ENCODE peak calls at places on chromosomes 5 and 9, in six cellular contexts. A is left lung, N is WERI-Rb-1, S is BE2C, J is PC-3, Q is heart right ventricle. W is an unnamed sample. For H3K9me3, the result is how much of the 10 kb centered on the place peaks cover.

GRCh38 chr9:130549093-130549735 is 30.2 kb upstream of the FUBP3 start:
- DNase-seq in A (no peak), N (no peak), S (no peak), J (peak), Q (no peak), W (peak)

GRCh38 chr9:31168161-31168560 is 1216.3 kb upstream of the ACO1 start:
- DNase-seq in A (no peak), N (no peak), S (no peak), J (no peak), Q (no peak), W (no peak)

GRCh38 chr5:143304836-143305475 is 98.5 kb downstream of the NR3C1 start:
- DNase-seq in A (no peak), N (no peak), S (no peak), J (no peak), Q (no peak), W (no peak)

GRCh38 chr5:135355182-135355581 is 43.8 kb downstream of the MACROH2A1 start:
- DNase-seq in A (no peak), N (no peak), S (no peak), J (no peak), Q (no peak), W (no peak)

GRCh38 chr9:116566677-116567488 is 120.2 kb upstream of the TRIM32 start:
- DNase-seq in A (no peak), N (no peak), S (no peak), J (peak), Q (no peak), W (no peak)

GRCh38 chr9:134679616-134680392 is 38.2 kb downstream of the COL5A1 start:
- DNase-seq in A (peak), N (no peak), S (no peak), J (no peak), Q (no peak), W (no peak)

GRCh38 chr5:95730730-95731570 is at the start of gene RHOBTB3:
- DNase-seq in A (peak), N (peak), S (peak), J (peak), Q (peak), W (peak)

GRCh38 chr5:149550608-149551226 is 522 bp downstream of the CSNK1A1 start:
- DNase-seq in A (peak), N (no peak), S (peak), J (no peak), Q (no peak), W (peak)

GRCh38 chr5:164627051-164627450 is 1121.6 kb downstream of the MAT2B start:
- DNase-seq in A (no peak), N (no peak), S (no peak), J (no peak), Q (no peak), W (no peak)

GRCh38 chr9:92242115-92242778 is 51.2 kb downstream of the IARS1 start:
- DNase-seq in A (no peak), N (no peak), S (no peak), J (no peak), Q (no peak), W (peak)

GRCh38 chr5:54171645-54172384 is 138.6 kb downstream of the ARL15 start:
- DNase-seq in A (peak), N (no peak), S (no peak), J (peak), Q (no peak), W (peak)

GRCh38 chr5:13997514-13997913 is 53.0 kb upstream of the DNAH5 start:
- DNase-seq in A (no peak), N (no peak), S (no peak), J (no peak), Q (no peak), W (no peak)

GRCh38 chr5:38556599-38557308 is at the start of gene LIFR:
- DNase-seq in A (peak), N (peak), S (peak), J (peak), Q (peak), W (peak)

GRCh38 chr9:133731876-133732321 is 6.3 kb downstream of the SARDH start:
- DNase-seq in A (no peak), N (peak), S (peak), J (peak), Q (no peak), W (peak)

GRCh38 chr9:128479262-128479661 is 23.5 kb downstream of the ODF2 start:
- DNase-seq in A (no peak), N (no peak), S (no peak), J (no peak), Q (no peak), W (no peak)

GRCh38 chr5:87765009-87765408 is 352.3 kb upstream of the CCNH start:
- DNase-seq in A (no peak), N (no peak), S (no peak), J (no peak), Q (no peak), W (no peak)

GRCh38 chr9:3963266-3964019 is 336.4 kb downstream of the GLIS3 start:
- DNase-seq in A (no peak), N (no peak), S (no peak), J (peak), Q (peak), W (peak)

GRCh38 chr5:77906806-77907205 is 130.7 kb upstream of the TBCA start:
- DNase-seq in A (no peak), N (no peak), S (no peak), J (peak), Q (no peak), W (no peak)

GRCh38 chr5:37838152-37838932 is 1.5 kb downstream of the GDNF start:
- DNase-seq in A (no peak), N (peak), S (peak), J (peak), Q (no peak), W (no peak)

GRCh38 chr5:93705896-93706295 is 35.5 kb downstream of the POU5F2 start:
- DNase-seq in A (no peak), N (no peak), S (no peak), J (no peak), Q (no peak), W (no peak)

GRCh38 chr9:76687861-76688374 is 76.3 kb upstream of the PCA3 start:
- DNase-seq in A (no peak), N (no peak), S (no peak), J (peak), Q (no peak), W (no peak)

GRCh38 chr5:3277590-3278196 is 317.9 kb upstream of the IRX1 start:
- DNase-seq in A (no peak), N (no peak), S (no peak), J (no peak), Q (no peak), W (no peak)

GRCh38 chr5:134538296-134538695 is 12.8 kb downstream of the JADE2 start:
- DNase-seq in A (no peak), N (no peak), S (no peak), J (no peak), Q (no peak), W (no peak)

GRCh38 chr9:113018247-113018646 is 6.3 kb upstream of the ZNF883 start:
- DNase-seq in A (no peak), N (no peak), S (no peak), J (no peak), Q (no peak), W (no peak)
- H3K9me3 ChIP-seq in A (under half), N (under half), S (under half), J (under half), Q (half or more), W (under half)

GRCh38 chr9:138008081-138008841 is 130.7 kb downstream of the CACNA1B start:
- DNase-seq in A (no peak), N (no peak), S (no peak), J (no peak), Q (no peak), W (no peak)
- H3K9me3 ChIP-seq in A (under half), N (under half), S (under half), J (under half), Q (under half), W (under half)

GRCh38 chr5:178866946-178867345 is 7.2 kb downstream of the ZNF354B start:
- DNase-seq in A (no peak), N (no peak), S (no peak), J (no peak), Q (no peak), W (no peak)

GRCh38 chr5:178872302-178872701 is 12.5 kb downstream of the ZNF354B start:
- DNase-seq in A (no peak), N (no peak), S (no peak), J (no peak), Q (no peak), W (no peak)

GRCh38 chr5:178870411-178870810 is 10.7 kb downstream of the ZNF354B start:
- DNase-seq in A (no peak), N (no peak), S (no peak), J (no peak), Q (no peak), W (no peak)

DNA sequence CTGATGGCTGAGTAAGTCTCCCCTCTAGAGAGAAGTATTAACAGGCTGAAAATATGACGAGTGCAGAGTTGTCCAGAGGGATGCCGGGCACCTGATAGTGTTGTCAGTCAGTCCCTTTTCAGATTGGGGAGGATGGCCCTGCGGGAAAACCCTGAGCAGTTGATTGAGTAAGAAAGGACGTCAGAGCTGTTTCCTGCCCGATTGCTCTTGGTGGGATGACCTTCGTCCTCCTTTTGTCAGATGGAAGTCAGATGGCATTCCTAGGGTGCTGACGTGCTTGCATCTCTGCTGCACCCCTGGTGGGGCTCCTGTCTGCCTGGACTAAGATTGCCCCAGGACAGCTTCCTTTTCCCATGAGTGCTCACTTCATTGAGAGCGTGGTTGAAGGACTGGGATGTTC is 9.8 kb downstream of the ZNF354B start:
- DNase-seq in A (no peak), N (no peak), S (no peak), J (no peak), Q (no peak), W (no peak)
- H3K9me3 ChIP-seq in A (under half), N (under half), S (under half), J (under half), Q (under half), W (under half)

DNA sequence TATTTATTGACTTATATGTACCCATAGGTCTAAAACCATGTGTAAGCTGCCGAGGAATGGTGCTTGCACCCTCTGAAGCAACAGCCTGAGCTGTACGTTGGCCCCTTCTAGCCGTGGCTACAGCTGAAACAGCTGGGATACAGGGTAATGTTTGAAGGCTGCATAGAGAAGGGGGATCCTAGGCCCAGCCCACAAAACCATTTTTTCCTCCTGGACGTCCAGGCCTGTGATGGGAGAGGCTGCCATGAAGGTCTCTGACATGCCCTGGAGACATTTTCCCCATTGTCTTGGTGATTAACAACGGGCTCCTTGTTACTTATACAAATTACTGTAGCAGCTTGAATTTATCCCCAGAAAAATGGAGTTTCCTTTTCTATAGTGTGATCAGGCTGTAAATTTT is 244.7 kb downstream of the COMMD10 start:
- DNase-seq in A (no peak), N (no peak), S (no peak), J (no peak), Q (no peak), W (no peak)
- H3K9me3 ChIP-seq in A (under half), N (under half), S (under half), J (under half), Q (under half), W (under half)

GRCh38 chr5:45795458-45795857 is 99.3 kb upstream of the HCN1 start:
- DNase-seq in A (no peak), N (peak), S (no peak), J (no peak), Q (no peak), W (no peak)

GRCh38 chr5:45800331-45800730 is 104.2 kb upstream of the HCN1 start:
- DNase-seq in A (no peak), N (no peak), S (no peak), J (no peak), Q (no peak), W (no peak)

GRCh38 chr5:45796959-45797553 is 100.9 kb upstream of the HCN1 start:
- DNase-seq in A (no peak), N (no peak), S (peak), J (peak), Q (no peak), W (peak)

GRCh38 chr5:45793638-45794532 is 97.7 kb upstream of the HCN1 start:
- DNase-seq in A (no peak), N (no peak), S (no peak), J (peak), Q (no peak), W (no peak)

GRCh38 chr5:45799388-45799787 is 103.2 kb upstream of the HCN1 start:
- DNase-seq in A (no peak), N (no peak), S (no peak), J (no peak), Q (no peak), W (no peak)
- H3K9me3 ChIP-seq in A (under half), N (under half), S (under half), J (under half), Q (under half), W (under half)

DNA sequence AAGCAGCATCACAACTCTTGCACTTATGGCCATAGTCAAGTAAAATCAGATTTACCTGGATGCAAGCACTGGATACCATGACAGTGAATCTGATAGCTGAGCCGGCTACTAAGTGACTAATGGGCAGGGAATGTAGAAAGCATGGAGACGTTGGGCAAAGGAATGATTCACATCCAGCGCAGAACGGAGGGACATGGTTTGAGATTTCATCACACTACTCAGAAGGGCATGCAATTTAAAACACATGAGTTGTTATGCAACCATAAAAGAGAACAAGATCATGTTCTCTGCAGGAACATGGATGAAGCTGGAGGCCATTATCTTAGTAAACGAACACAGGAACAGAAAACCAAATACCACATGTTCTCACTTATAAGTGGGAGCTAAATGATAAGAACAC is 169.1 kb upstream of the PIK3R1 start:
- DNase-seq in A (no peak), N (no peak), S (no peak), J (peak), Q (no peak), W (no peak)
- H3K9me3 ChIP-seq in A (under half), N (under half), S (under half), J (under half), Q (under half), W (under half)

GRCh38 chr5:177447611-177448243 is 1.1 kb downstream of the PRR7 start:
- DNase-seq in A (no peak), N (no peak), S (peak), J (peak), Q (peak), W (peak)
- H3K9me3 ChIP-seq in A (under half), N (under half), S (under half), J (under half), Q (under half), W (under half)